ENCODE peak calls at places on chromosomes 7 and 10, in four cellular contexts. B, T, D and G are unnamed samples.

GRCh38 chr7:151119902-151120301 is 33.6 kb downstream of the AGAP3 start:
- DNase-seq in T (no peak), B (no peak), D (no peak), G (no peak)

GRCh38 chr7:44282601-44283171 is 42.7 kb downstream of the CAMK2B start:
- DNase-seq in D (no peak), B (no peak), T (no peak), G (no peak)

GRCh38 chr10:58952747-58953466 is 223.5 kb upstream of the PHYHIPL start:
- DNase-seq in D (peak; percentile 50), T (peak; percentile 52), B (no peak), G (no peak)

GRCh38 chr10:68725016-68725415 is 4.0 kb downstream of the CCAR1 start:
- DNase-seq in D (no peak), T (no peak), B (no peak), G (no peak)

GRCh38 chr10:3873728-3874461 is 88.9 kb upstream of the KLF6 start:
- DNase-seq in T (peak; percentile 86), B (no peak), D (peak; percentile 72), G (peak; percentile 16)

GRCh38 chr7:31307941-31308340 is 32.6 kb downstream of the NEUROD6 start:
- DNase-seq in T (no peak), B (no peak), D (no peak), G (no peak)

GRCh38 chr10:119728172-119728800 is 2.4 kb downstream of the INPP5F start:
- DNase-seq in T (no peak), B (no peak), D (no peak), G (no peak)

GRCh38 chr10:113291413-113291812 is 261.4 kb upstream of the HABP2 start:
- DNase-seq in D (no peak), T (no peak), B (no peak), G (no peak)

GRCh38 chr7:106757846-106758245 is 96.9 kb upstream of the CCDC71L start:
- DNase-seq in T (no peak), B (peak; percentile 80), D (peak; percentile 65), G (no peak)